ENCODE peak calls at places on chromosomes 1 and 21, in six cellular contexts. T is stomach, A is GM12892, F is gastrocnemius medialis, S is heart left ventricle, R is Peyer's patch. Y is an unnamed sample.

GRCh38 chr1:175802407-175803123 is 59.2 kb upstream of the TNR start:
- DNase-seq in T (no peak), A (no peak), F (no peak), S (peak; percentile 11), R (no peak), Y (no peak)

GRCh38 chr21:39523398-39523797 is 71.6 kb downstream of the SH3BGR start:
- DNase-seq in T (peak; percentile 85), A (no peak), F (no peak), S (no peak), R (peak; percentile 55), Y (no peak)

GRCh38 chr1:206863266-206863665 is 2.2 kb upstream of the IL20 start:
- DNase-seq in T (no peak), A (no peak), F (no peak), S (no peak), R (no peak), Y (no peak)

GRCh38 chr1:224217655-224218615 is 34.9 kb downstream of the DEGS1 start:
- DNase-seq in T (no peak), A (no peak), F (no peak), S (no peak), R (no peak), Y (no peak)

GRCh38 chr1:222814536-222815366 is at the start of gene DISP1:
- DNase-seq in T (peak; percentile 89), A (peak; percentile 73), F (peak; percentile 77), S (peak; percentile 83), R (peak; percentile 91), Y (no peak)

GRCh38 chr1:243582321-243582720 is 267.7 kb downstream of the AKT3 start:
- DNase-seq in T (no peak), A (no peak), F (no peak), S (no peak), R (no peak), Y (no peak)

GRCh38 chr1:227432981-227433380 is 114.7 kb upstream of the CDC42BPA start:
- DNase-seq in T (no peak), A (no peak), F (no peak), S (no peak), R (no peak), Y (no peak)

GRCh38 chr1:117735045-117735992 is 129.5 kb downstream of the TENT5C start:
- DNase-seq in T (peak; percentile 43), A (no peak), F (no peak), S (peak; percentile 26), R (peak; percentile 70), Y (no peak)

GRCh38 chr1:25952851-25953401 is 44.9 kb downstream of the PAFAH2 start:
- DNase-seq in T (no peak), A (no peak), F (no peak), S (peak; percentile 66), R (no peak), Y (no peak)

GRCh38 chr1:116785006-116785405 is 30.8 kb downstream of the CD2 start:
- DNase-seq in T (no peak), A (no peak), F (no peak), S (no peak), R (no peak), Y (no peak)

GRCh38 chr1:31376374-31377134 is 3.7 kb upstream of the FABP3 start:
- DNase-seq in T (no peak), A (no peak), F (peak; percentile 10), S (no peak), R (no peak), Y (no peak)

GRCh38 chr1:41612953-41613352 is 128.5 kb upstream of the EDN2 start:
- DNase-seq in T (no peak), A (no peak), F (no peak), S (no peak), R (no peak), Y (no peak)

GRCh38 chr1:26539722-26540121 is 10.2 kb downstream of the RPS6KA1 start:
- DNase-seq in T (no peak), A (no peak), F (no peak), S (no peak), R (no peak), Y (no peak)

GRCh38 chr1:100757946-100758345 is 38.4 kb downstream of the VCAM1 start:
- DNase-seq in T (no peak), A (no peak), F (no peak), S (peak; percentile 37), R (no peak), Y (no peak)

GRCh38 chr1:212291505-212292134 is 6.4 kb downstream of the PPP2R5A start:
- DNase-seq in T (no peak), A (no peak), F (no peak), S (no peak), R (no peak), Y (no peak)

GRCh38 chr21:31218830-31219608 is 125.0 kb downstream of the TIAM1 start:
- DNase-seq in T (peak; percentile 44), A (no peak), F (peak; percentile 58), S (peak; percentile 16), R (no peak), Y (no peak)

GRCh38 chr1:179177182-179177581 is 52.3 kb downstream of the ABL2 start:
- DNase-seq in T (no peak), A (no peak), F (peak; percentile 73), S (no peak), R (no peak), Y (no peak)

GRCh38 chr1:64663654-64664053 is 81.2 kb upstream of the RAVER2 start:
- DNase-seq in T (no peak), A (no peak), F (no peak), S (no peak), R (no peak), Y (no peak)

GRCh38 chr1:180156631-180157091 is 2.0 kb downstream of the QSOX1 start:
- DNase-seq in T (no peak), A (no peak), F (no peak), S (no peak), R (peak; percentile 36), Y (no peak)

GRCh38 chr21:25107708-25108107 is 499.6 kb downstream of the MRPL39 start:
- DNase-seq in T (no peak), A (no peak), F (no peak), S (no peak), R (no peak), Y (no peak)

GRCh38 chr1:82162526-82163420 is 362.0 kb downstream of the ADGRL2 start:
- DNase-seq in T (no peak), A (no peak), F (no peak), S (no peak), R (no peak), Y (no peak)

GRCh38 chr1:118151312-118151937 is 33.6 kb downstream of the SPAG17 start:
- DNase-seq in T (peak; percentile 59), A (no peak), F (peak; percentile 26), S (no peak), R (peak; percentile 69), Y (no peak)

GRCh38 chr1:205270764-205271163 is 43.0 kb downstream of the TMCC2 start:
- DNase-seq in T (no peak), A (no peak), F (peak; percentile 80), S (no peak), R (no peak), Y (no peak)

GRCh38 chr21:41565550-41565949 is 57.6 kb upstream of the TMPRSS2 start:
- DNase-seq in T (no peak), A (no peak), F (no peak), S (no peak), R (peak; percentile 73), Y (no peak)
- TF ChIP-seq POLR2A in T (no peak), A (no peak), F (no peak), S (no peak), R (no peak), Y (no peak)

DNA sequence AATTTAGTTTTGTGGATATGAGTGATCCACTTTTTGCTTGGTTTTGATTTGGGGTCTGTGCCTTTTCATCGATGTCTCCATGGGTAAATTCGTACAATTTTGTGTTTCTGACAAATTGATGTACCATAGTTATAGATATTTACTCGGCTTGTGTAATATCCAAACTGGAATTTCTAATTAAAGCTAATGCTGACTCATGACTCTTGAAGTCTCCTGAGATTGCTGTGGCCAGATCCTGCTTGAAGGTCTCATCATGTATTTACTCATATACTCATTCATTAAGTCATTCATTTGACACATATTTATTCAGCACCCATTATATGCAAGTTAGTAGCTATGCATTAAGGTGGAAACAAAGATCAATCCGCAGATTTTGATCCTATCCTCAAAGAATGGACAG is 423.2 kb downstream of the RWDD3 start:
- DNase-seq in T (no peak), A (no peak), F (no peak), S (no peak), R (no peak), Y (no peak)
- TF ChIP-seq POLR2A in T (no peak), A (no peak), F (no peak), S (no peak), R (no peak), Y (no peak)

DNA sequence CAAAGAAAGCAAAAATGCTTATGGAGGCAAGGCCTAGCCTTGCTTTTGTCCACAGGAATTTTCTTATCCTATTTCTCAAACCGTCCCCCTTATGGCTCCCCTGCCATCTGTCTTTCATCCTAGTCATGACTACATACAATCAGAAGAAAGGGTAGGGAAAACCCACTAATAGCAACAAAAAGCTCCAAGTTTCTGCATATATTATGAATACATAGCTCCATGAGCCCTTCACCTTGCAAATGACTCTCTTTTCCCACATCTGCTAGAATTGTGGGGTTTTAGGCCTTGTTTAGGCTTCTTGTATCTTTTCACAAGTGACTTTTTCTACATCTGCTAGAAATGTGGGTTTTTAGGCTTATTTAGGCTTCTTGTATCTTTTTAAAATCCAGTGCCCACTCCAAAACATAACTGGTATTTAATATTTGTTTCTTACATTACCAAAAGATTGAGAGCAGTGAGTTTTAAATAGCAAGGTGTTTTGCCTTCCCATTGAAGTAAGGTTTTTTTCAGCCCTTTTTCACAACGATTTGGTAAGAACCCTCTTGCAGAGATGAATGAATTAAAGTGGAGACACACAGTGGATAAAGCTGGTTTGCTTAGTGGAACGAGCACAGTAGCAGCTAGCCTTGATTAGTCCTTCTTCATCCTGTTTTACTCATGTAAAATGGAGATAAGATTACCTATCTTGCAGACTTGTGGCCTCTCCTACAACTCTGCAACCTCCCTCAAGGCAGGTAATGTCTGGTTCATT is 4.4 kb downstream of the GADD45A start:
- DNase-seq in T (no peak), A (no peak), F (no peak), S (no peak), R (no peak), Y (no peak)
- TF ChIP-seq POLR2A in T (no peak), A (no peak), F (no peak), S (no peak), R (no peak), Y (no peak)

DNA sequence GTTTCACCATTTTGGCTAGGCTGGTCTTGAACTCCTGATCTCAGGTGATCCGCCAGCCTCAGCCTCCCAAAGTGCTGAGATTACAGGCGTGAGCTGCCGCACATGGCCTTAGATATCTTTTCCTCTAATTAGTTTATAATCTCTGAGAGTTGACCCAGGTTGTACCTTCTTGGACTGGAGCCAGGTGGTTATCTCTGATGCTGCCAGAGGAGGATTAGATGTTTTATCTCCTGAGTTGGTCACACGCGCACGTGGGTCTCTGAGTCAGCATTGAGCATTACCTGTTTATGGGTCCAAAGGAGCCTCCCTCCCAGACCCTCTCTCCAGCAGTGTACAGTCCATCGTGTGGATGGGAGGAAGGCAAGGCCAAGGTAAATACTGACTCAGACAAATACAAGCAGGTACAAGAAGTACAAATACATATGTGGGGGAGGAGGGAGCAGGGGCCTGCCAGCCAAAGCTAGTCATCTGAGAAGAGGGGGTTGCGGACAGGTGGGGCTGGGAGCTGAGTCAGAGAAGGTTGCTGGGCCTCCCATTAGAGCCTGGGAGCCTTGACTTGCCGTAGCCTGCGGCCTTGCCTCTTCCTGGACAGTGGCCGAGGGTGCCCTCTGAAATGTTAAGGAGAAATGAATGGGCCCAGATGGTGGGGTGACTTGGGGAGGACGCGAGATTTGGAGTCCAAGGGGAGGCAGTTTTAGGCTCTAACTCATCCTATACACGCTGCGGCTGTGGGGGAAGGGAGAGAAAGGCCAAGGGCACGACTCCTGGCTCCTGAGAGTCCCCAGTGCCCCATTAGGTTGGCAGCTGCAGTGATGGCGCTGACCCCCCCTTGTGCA is 13.1 kb downstream of the IL6R start:
- DNase-seq in T (peak; percentile 90), A (no peak), F (peak; percentile 97), S (no peak), R (peak; percentile 94), Y (no peak)
- TF ChIP-seq POLR2A in T (no peak), A (no peak), F (peak; percentile 52), S (no peak), R (peak; percentile 40), Y (no peak)

Y was measured in esophagus squamous epithelium.